ENCODE peak calls at places on chromosomes 12 and 14, in five cellular contexts. One of them, this sample, is unnamed.

GRCh38 chr14:49972199-49972671 is 79.4 kb downstream of the ARF6 start:
- DNase-seq in body of pancreas: no peak
- DNase-seq in GM10248: no peak
- DNase-seq in iPS DF 19.7: no peak
- DNase-seq in stimulated activated CD4-positive, alpha-beta T cell treated with anti-CD3 and anti-CD28 coated beads, Interleukin-2, amount 100 ng/mL, for 48 hours: no peak
- DNase-seq in this sample: no peak

GRCh38 chr12:27814411-27814810 is 34.4 kb upstream of the MANSC4 start:
- DNase-seq in body of pancreas: no peak
- DNase-seq in GM10248: no peak
- DNase-seq in iPS DF 19.7: no peak
- DNase-seq in stimulated activated CD4-positive, alpha-beta T cell treated with anti-CD3 and anti-CD28 coated beads, Interleukin-2, amount 100 ng/mL, for 48 hours: no peak
- DNase-seq in this sample: no peak

GRCh38 chr14:20436363-20436755 is 393 bp upstream of the KLHL33 start:
- DNase-seq in body of pancreas: no peak
- DNase-seq in GM10248: no peak
- DNase-seq in iPS DF 19.7: no peak
- DNase-seq in stimulated activated CD4-positive, alpha-beta T cell treated with anti-CD3 and anti-CD28 coated beads, Interleukin-2, amount 100 ng/mL, for 48 hours: no peak
- DNase-seq in this sample: no peak

GRCh38 chr12:49984476-49984890 is 11.7 kb downstream of the AQP6 start:
- DNase-seq in body of pancreas: no peak
- DNase-seq in GM10248: peak
- DNase-seq in iPS DF 19.7: no peak
- DNase-seq in stimulated activated CD4-positive, alpha-beta T cell treated with anti-CD3 and anti-CD28 coated beads, Interleukin-2, amount 100 ng/mL, for 48 hours: no peak
- DNase-seq in this sample: no peak

GRCh38 chr12:1810201-1810930 is 10.0 kb upstream of the LRTM2 start:
- DNase-seq in body of pancreas: no peak
- DNase-seq in GM10248: no peak
- DNase-seq in iPS DF 19.7: no peak
- DNase-seq in stimulated activated CD4-positive, alpha-beta T cell treated with anti-CD3 and anti-CD28 coated beads, Interleukin-2, amount 100 ng/mL, for 48 hours: no peak
- DNase-seq in this sample: no peak

GRCh38 chr14:93788557-93789365 is 476 bp upstream of the PRIMA1 start:
- DNase-seq in body of pancreas: no peak
- DNase-seq in GM10248: no peak
- DNase-seq in iPS DF 19.7: no peak
- DNase-seq in stimulated activated CD4-positive, alpha-beta T cell treated with anti-CD3 and anti-CD28 coated beads, Interleukin-2, amount 100 ng/mL, for 48 hours: no peak
- DNase-seq in this sample: no peak

GRCh38 chr12:68798880-68799229 is 9.1 kb upstream of the MDM2 start:
- DNase-seq in body of pancreas: no peak
- DNase-seq in GM10248: no peak
- DNase-seq in iPS DF 19.7: no peak
- DNase-seq in stimulated activated CD4-positive, alpha-beta T cell treated with anti-CD3 and anti-CD28 coated beads, Interleukin-2, amount 100 ng/mL, for 48 hours: no peak
- DNase-seq in this sample: no peak

GRCh38 chr12:123743002-123743401 is 19.1 kb upstream of the DNAH10 start:
- DNase-seq in body of pancreas: no peak
- DNase-seq in GM10248: no peak
- DNase-seq in iPS DF 19.7: no peak
- DNase-seq in stimulated activated CD4-positive, alpha-beta T cell treated with anti-CD3 and anti-CD28 coated beads, Interleukin-2, amount 100 ng/mL, for 48 hours: no peak
- DNase-seq in this sample: no peak

GRCh38 chr12:105106621-105107020 is 910 bp upstream of the WASHC4 start:
- DNase-seq in body of pancreas: no peak
- DNase-seq in GM10248: no peak
- DNase-seq in iPS DF 19.7: no peak
- DNase-seq in stimulated activated CD4-positive, alpha-beta T cell treated with anti-CD3 and anti-CD28 coated beads, Interleukin-2, amount 100 ng/mL, for 48 hours: no peak
- DNase-seq in this sample: no peak

GRCh38 chr14:89128616-89129015 is 288.4 kb downstream of the FOXN3 start:
- DNase-seq in body of pancreas: no peak
- DNase-seq in GM10248: no peak
- DNase-seq in iPS DF 19.7: no peak
- DNase-seq in stimulated activated CD4-positive, alpha-beta T cell treated with anti-CD3 and anti-CD28 coated beads, Interleukin-2, amount 100 ng/mL, for 48 hours: no peak
- DNase-seq in this sample: no peak

GRCh38 chr12:71183846-71184245 is 26.0 kb upstream of the TSPAN8 start:
- DNase-seq in body of pancreas: no peak
- DNase-seq in GM10248: no peak
- DNase-seq in iPS DF 19.7: no peak
- DNase-seq in stimulated activated CD4-positive, alpha-beta T cell treated with anti-CD3 and anti-CD28 coated beads, Interleukin-2, amount 100 ng/mL, for 48 hours: no peak
- DNase-seq in this sample: no peak

GRCh38 chr14:64598404-64598803 is 48.6 kb downstream of the PPP1R36 start:
- DNase-seq in body of pancreas: no peak
- DNase-seq in GM10248: no peak
- DNase-seq in iPS DF 19.7: no peak
- DNase-seq in stimulated activated CD4-positive, alpha-beta T cell treated with anti-CD3 and anti-CD28 coated beads, Interleukin-2, amount 100 ng/mL, for 48 hours: no peak
- DNase-seq in this sample: peak

GRCh38 chr14:64549805-64550538 is at the start of gene PPP1R36:
- DNase-seq in body of pancreas: peak
- DNase-seq in GM10248: peak
- DNase-seq in iPS DF 19.7: no peak
- DNase-seq in stimulated activated CD4-positive, alpha-beta T cell treated with anti-CD3 and anti-CD28 coated beads, Interleukin-2, amount 100 ng/mL, for 48 hours: no peak
- DNase-seq in this sample: no peak

GRCh38 chr12:63917864-63918742 is 73.6 kb downstream of the SRGAP1 start:
- DNase-seq in body of pancreas: no peak
- DNase-seq in GM10248: no peak
- DNase-seq in iPS DF 19.7: no peak
- DNase-seq in stimulated activated CD4-positive, alpha-beta T cell treated with anti-CD3 and anti-CD28 coated beads, Interleukin-2, amount 100 ng/mL, for 48 hours: no peak
- DNase-seq in this sample: no peak

GRCh38 chr14:100781952-100782351 is 44.0 kb upstream of the MEG3 start:
- DNase-seq in body of pancreas: no peak
- DNase-seq in GM10248: no peak
- DNase-seq in iPS DF 19.7: no peak
- DNase-seq in stimulated activated CD4-positive, alpha-beta T cell treated with anti-CD3 and anti-CD28 coated beads, Interleukin-2, amount 100 ng/mL, for 48 hours: no peak
- DNase-seq in this sample: no peak

GRCh38 chr14:62158779-62159178 is 396.6 kb downstream of the SNAPC1 start:
- DNase-seq in body of pancreas: no peak
- DNase-seq in GM10248: no peak
- DNase-seq in iPS DF 19.7: no peak
- DNase-seq in stimulated activated CD4-positive, alpha-beta T cell treated with anti-CD3 and anti-CD28 coated beads, Interleukin-2, amount 100 ng/mL, for 48 hours: no peak
- DNase-seq in this sample: no peak

GRCh38 chr12:121300083-121300819 is 3.7 kb upstream of the CAMKK2 start:
- DNase-seq in body of pancreas: no peak
- DNase-seq in GM10248: no peak
- DNase-seq in iPS DF 19.7: no peak
- DNase-seq in stimulated activated CD4-positive, alpha-beta T cell treated with anti-CD3 and anti-CD28 coated beads, Interleukin-2, amount 100 ng/mL, for 48 hours: no peak
- DNase-seq in this sample: no peak

GRCh38 chr12:68435816-68436215 is 103.7 kb upstream of the MDM1 start:
- DNase-seq in body of pancreas: no peak
- DNase-seq in GM10248: no peak
- DNase-seq in iPS DF 19.7: no peak
- DNase-seq in stimulated activated CD4-positive, alpha-beta T cell treated with anti-CD3 and anti-CD28 coated beads, Interleukin-2, amount 100 ng/mL, for 48 hours: no peak
- DNase-seq in this sample: no peak

GRCh38 chr14:63200767-63201166 is 3.5 kb upstream of the RHOJ start:
- DNase-seq in body of pancreas: no peak
- DNase-seq in GM10248: no peak
- DNase-seq in iPS DF 19.7: no peak
- DNase-seq in stimulated activated CD4-positive, alpha-beta T cell treated with anti-CD3 and anti-CD28 coated beads, Interleukin-2, amount 100 ng/mL, for 48 hours: no peak
- DNase-seq in this sample: no peak

GRCh38 chr12:1630081-1630826 is 1.2 kb downstream of the WNT5B start:
- DNase-seq in body of pancreas: peak
- DNase-seq in GM10248: peak
- DNase-seq in iPS DF 19.7: no peak
- DNase-seq in stimulated activated CD4-positive, alpha-beta T cell treated with anti-CD3 and anti-CD28 coated beads, Interleukin-2, amount 100 ng/mL, for 48 hours: no peak
- DNase-seq in this sample: no peak

GRCh38 chr14:61749867-61750266 is 12.4 kb upstream of the SNAPC1 start:
- DNase-seq in body of pancreas: no peak
- DNase-seq in GM10248: no peak
- DNase-seq in iPS DF 19.7: no peak
- DNase-seq in stimulated activated CD4-positive, alpha-beta T cell treated with anti-CD3 and anti-CD28 coated beads, Interleukin-2, amount 100 ng/mL, for 48 hours: no peak
- DNase-seq in this sample: no peak

GRCh38 chr12:91575631-91576030 is 393.0 kb upstream of the DCN start:
- DNase-seq in body of pancreas: no peak
- DNase-seq in GM10248: no peak
- DNase-seq in iPS DF 19.7: no peak
- DNase-seq in stimulated activated CD4-positive, alpha-beta T cell treated with anti-CD3 and anti-CD28 coated beads, Interleukin-2, amount 100 ng/mL, for 48 hours: no peak
- DNase-seq in this sample: no peak

GRCh38 chr12:12294215-12295005 is 27.6 kb upstream of the LRP6 start:
- DNase-seq in body of pancreas: peak
- DNase-seq in GM10248: no peak
- DNase-seq in iPS DF 19.7: no peak
- DNase-seq in stimulated activated CD4-positive, alpha-beta T cell treated with anti-CD3 and anti-CD28 coated beads, Interleukin-2, amount 100 ng/mL, for 48 hours: no peak
- DNase-seq in this sample: no peak

GRCh38 chr14:84029246-84029645 is 1500.7 kb upstream of the FLRT2 start:
- DNase-seq in body of pancreas: no peak
- DNase-seq in GM10248: no peak
- DNase-seq in iPS DF 19.7: no peak
- DNase-seq in stimulated activated CD4-positive, alpha-beta T cell treated with anti-CD3 and anti-CD28 coated beads, Interleukin-2, amount 100 ng/mL, for 48 hours: no peak
- DNase-seq in this sample: no peak

GRCh38 chr12:47808049-47808448 is 11.7 kb downstream of the HDAC7 start:
- DNase-seq in body of pancreas: no peak
- DNase-seq in GM10248: peak
- DNase-seq in iPS DF 19.7: no peak
- DNase-seq in stimulated activated CD4-positive, alpha-beta T cell treated with anti-CD3 and anti-CD28 coated beads, Interleukin-2, amount 100 ng/mL, for 48 hours: peak
- DNase-seq in this sample: peak

GRCh38 chr14:61730756-61731373 is 31.4 kb upstream of the SNAPC1 start:
- DNase-seq in body of pancreas: no peak
- DNase-seq in GM10248: no peak
- DNase-seq in iPS DF 19.7: no peak
- DNase-seq in stimulated activated CD4-positive, alpha-beta T cell treated with anti-CD3 and anti-CD28 coated beads, Interleukin-2, amount 100 ng/mL, for 48 hours: no peak
- DNase-seq in this sample: no peak

GRCh38 chr14:85296466-85297210 is 233.3 kb upstream of the FLRT2 start:
- DNase-seq in body of pancreas: no peak
- DNase-seq in GM10248: no peak
- DNase-seq in iPS DF 19.7: no peak
- DNase-seq in stimulated activated CD4-positive, alpha-beta T cell treated with anti-CD3 and anti-CD28 coated beads, Interleukin-2, amount 100 ng/mL, for 48 hours: no peak
- DNase-seq in this sample: no peak

GRCh38 chr12:24955389-24955788 is 6.5 kb upstream of the BCAT1 start:
- DNase-seq in body of pancreas: no peak
- DNase-seq in GM10248: no peak
- DNase-seq in iPS DF 19.7: no peak
- DNase-seq in stimulated activated CD4-positive, alpha-beta T cell treated with anti-CD3 and anti-CD28 coated beads, Interleukin-2, amount 100 ng/mL, for 48 hours: no peak
- DNase-seq in this sample: no peak

GRCh38 chr12:53622724-53623123 is 3.5 kb downstream of the ATF7 start:
- DNase-seq in body of pancreas: no peak
- DNase-seq in GM10248: no peak
- DNase-seq in iPS DF 19.7: no peak
- DNase-seq in stimulated activated CD4-positive, alpha-beta T cell treated with anti-CD3 and anti-CD28 coated beads, Interleukin-2, amount 100 ng/mL, for 48 hours: no peak
- DNase-seq in this sample: no peak

GRCh38 chr14:45070215-45070614 is 13.7 kb upstream of the PRPF39 start:
- DNase-seq in body of pancreas: no peak
- DNase-seq in GM10248: no peak
- DNase-seq in iPS DF 19.7: no peak
- DNase-seq in stimulated activated CD4-positive, alpha-beta T cell treated with anti-CD3 and anti-CD28 coated beads, Interleukin-2, amount 100 ng/mL, for 48 hours: no peak
- DNase-seq in this sample: no peak

GRCh38 chr14:71610797-71611196 is 321.4 kb upstream of the RGS6 start:
- DNase-seq in body of pancreas: no peak
- DNase-seq in GM10248: no peak
- DNase-seq in iPS DF 19.7: no peak
- DNase-seq in stimulated activated CD4-positive, alpha-beta T cell treated with anti-CD3 and anti-CD28 coated beads, Interleukin-2, amount 100 ng/mL, for 48 hours: no peak
- DNase-seq in this sample: no peak

GRCh38 chr12:113874999-113875561 is 91.0 kb downstream of the RBM19 start:
- DNase-seq in body of pancreas: no peak
- DNase-seq in GM10248: no peak
- DNase-seq in iPS DF 19.7: no peak
- DNase-seq in stimulated activated CD4-positive, alpha-beta T cell treated with anti-CD3 and anti-CD28 coated beads, Interleukin-2, amount 100 ng/mL, for 48 hours: no peak
- DNase-seq in this sample: no peak

GRCh38 chr14:68607081-68607851 is 185.6 kb downstream of the ZFP36L1 start:
- DNase-seq in body of pancreas: no peak
- DNase-seq in GM10248: no peak
- DNase-seq in iPS DF 19.7: no peak
- DNase-seq in stimulated activated CD4-positive, alpha-beta T cell treated with anti-CD3 and anti-CD28 coated beads, Interleukin-2, amount 100 ng/mL, for 48 hours: no peak
- DNase-seq in this sample: no peak

GRCh38 chr12:92424338-92424737 is 278.5 kb upstream of the PLEKHG7 start:
- DNase-seq in body of pancreas: no peak
- DNase-seq in GM10248: no peak
- DNase-seq in iPS DF 19.7: peak
- DNase-seq in stimulated activated CD4-positive, alpha-beta T cell treated with anti-CD3 and anti-CD28 coated beads, Interleukin-2, amount 100 ng/mL, for 48 hours: no peak
- DNase-seq in this sample: no peak

GRCh38 chr12:49662998-49663843 is 39.9 kb downstream of the PRPF40B start:
- DNase-seq in body of pancreas: no peak
- DNase-seq in GM10248: peak
- DNase-seq in iPS DF 19.7: peak
- DNase-seq in stimulated activated CD4-positive, alpha-beta T cell treated with anti-CD3 and anti-CD28 coated beads, Interleukin-2, amount 100 ng/mL, for 48 hours: peak
- DNase-seq in this sample: peak

GRCh38 chr14:41824441-41824840 is 217.8 kb downstream of the LRFN5 start:
- DNase-seq in body of pancreas: no peak
- DNase-seq in GM10248: no peak
- DNase-seq in iPS DF 19.7: no peak
- DNase-seq in stimulated activated CD4-positive, alpha-beta T cell treated with anti-CD3 and anti-CD28 coated beads, Interleukin-2, amount 100 ng/mL, for 48 hours: no peak
- DNase-seq in this sample: no peak